ENCODE peak calls at places on chromosomes 16 and 17, in five cellular contexts. N is heart right ventricle, H is stomach, O is fibroblast of the aortic adventitia, R is HCT116. Y is an unnamed sample.

GRCh38 chr16:69311533-69312388 is 611 bp downstream of the VPS4A start:
- DNase-seq in N (no peak), H (peak), O (no peak), R (no peak), Y (no peak)

GRCh38 chr17:82297804-82298537 is 19.4 kb downstream of the CD7 start:
- DNase-seq in N (peak), H (peak), O (peak), R (no peak), Y (peak)

GRCh38 chr17:58525239-58525638 is 10.8 kb upstream of the MTMR4 start:
- DNase-seq in N (peak), H (no peak), O (peak), R (no peak), Y (no peak)

GRCh38 chr16:57984443-57985203 is 13.7 kb upstream of the CNGB1 start:
- DNase-seq in N (peak), H (peak), O (peak), R (no peak), Y (peak)

GRCh38 chr16:69931631-69932030 is 19.5 kb upstream of the CLEC18A start:
- DNase-seq in N (no peak), H (no peak), O (no peak), R (no peak), Y (no peak)

GRCh38 chr17:1839516-1839915 is 9.7 kb downstream of the RPA1 start:
- DNase-seq in N (no peak), H (no peak), O (no peak), R (no peak), Y (no peak)

GRCh38 chr16:53045554-53046250 is 7.0 kb downstream of the CHD9NB start:
- DNase-seq in N (no peak), H (peak), O (no peak), R (no peak), Y (no peak)

GRCh38 chr17:77383613-77384608 is 243.1 kb downstream of the SEC14L1 start:
- DNase-seq in N (peak), H (peak), O (no peak), R (no peak), Y (no peak)

GRCh38 chr17:80942360-80943345 is 49.0 kb upstream of the CHMP6 start:
- DNase-seq in N (peak), H (peak), O (peak), R (no peak), Y (no peak)

GRCh38 chr16:17828012-17828411 is 357.3 kb upstream of the XYLT1 start:
- DNase-seq in N (no peak), H (no peak), O (peak), R (no peak), Y (no peak)

GRCh38 chr17:59842901-59843652 is 49.7 kb downstream of the TUBD1 start:
- DNase-seq in N (no peak), H (peak), O (peak), R (peak), Y (peak)

GRCh38 chr16:85338989-85339388 is 226.7 kb upstream of the CIBAR2 start:
- DNase-seq in N (no peak), H (no peak), O (no peak), R (no peak), Y (no peak)

GRCh38 chr17:31654936-31655335 is 204.1 kb downstream of the COPRS start:
- DNase-seq in N (no peak), H (no peak), O (no peak), R (no peak), Y (no peak)

GRCh38 chr17:29449865-29450671 is 59.9 kb downstream of the TAOK1 start:
- DNase-seq in N (no peak), H (no peak), O (no peak), R (no peak), Y (no peak)

GRCh38 chr17:80476877-80477646 is 655 bp upstream of the NPTX1 start:
- DNase-seq in N (no peak), H (no peak), O (no peak), R (no peak), Y (no peak)

GRCh38 chr16:84718-85452 is 6.9 kb downstream of the MPG start:
- DNase-seq in N (peak), H (peak), O (peak), R (no peak), Y (peak)

GRCh38 chr17:33684714-33685113 is 391.6 kb upstream of the ASIC2 start:
- DNase-seq in N (no peak), H (no peak), O (no peak), R (no peak), Y (no peak)

GRCh38 chr17:32445976-32446375 is 1.7 kb downstream of the PSMD11 start:
- DNase-seq in N (no peak), H (no peak), O (peak), R (no peak), Y (no peak)

GRCh38 chr17:8869416-8869815 is 1.9 kb upstream of the PIK3R6 start:
- DNase-seq in N (no peak), H (no peak), O (no peak), R (no peak), Y (no peak)

GRCh38 chr16:13906426-13907089 is 13.4 kb upstream of the ERCC4 start:
- DNase-seq in N (no peak), H (no peak), O (no peak), R (no peak), Y (no peak)

GRCh38 chr17:67602974-67603373 is 114.8 kb upstream of the NOL11 start:
- DNase-seq in N (no peak), H (peak), O (peak), R (peak), Y (no peak)

GRCh38 chr16:9870962-9871361 is 311.3 kb downstream of the GRIN2A start:
- DNase-seq in N (no peak), H (no peak), O (no peak), R (no peak), Y (no peak)

GRCh38 chr17:74520790-74521480 is 10.3 kb downstream of the CD300LB start:
- DNase-seq in N (peak), H (peak), O (no peak), R (no peak), Y (peak)

GRCh38 chr17:82817947-82818346 is 21.9 kb downstream of the ZNF750 start:
- DNase-seq in N (no peak), H (no peak), O (no peak), R (no peak), Y (no peak)

GRCh38 chr17:45106101-45106500 is 26.2 kb downstream of the PLCD3 start:
- DNase-seq in N (no peak), H (no peak), O (no peak), R (no peak), Y (no peak)

GRCh38 chr17:79923974-79924638 is 84.9 kb upstream of the CBX4 start:
- DNase-seq in N (no peak), H (peak), O (peak), R (peak), Y (no peak)

GRCh38 chr17:354651-355556 is 2.3 kb upstream of the RPH3AL start:
- DNase-seq in N (no peak), H (no peak), O (no peak), R (no peak), Y (no peak)

GRCh38 chr16:72256398-72257048 is 84.6 kb upstream of the PMFBP1 start:
- DNase-seq in N (no peak), H (no peak), O (peak), R (no peak), Y (no peak)

GRCh38 chr17:2025220-2025621 is at the start of gene RTN4RL1:
- DNase-seq in N (peak), H (peak), O (peak), R (peak), Y (no peak)

DNA sequence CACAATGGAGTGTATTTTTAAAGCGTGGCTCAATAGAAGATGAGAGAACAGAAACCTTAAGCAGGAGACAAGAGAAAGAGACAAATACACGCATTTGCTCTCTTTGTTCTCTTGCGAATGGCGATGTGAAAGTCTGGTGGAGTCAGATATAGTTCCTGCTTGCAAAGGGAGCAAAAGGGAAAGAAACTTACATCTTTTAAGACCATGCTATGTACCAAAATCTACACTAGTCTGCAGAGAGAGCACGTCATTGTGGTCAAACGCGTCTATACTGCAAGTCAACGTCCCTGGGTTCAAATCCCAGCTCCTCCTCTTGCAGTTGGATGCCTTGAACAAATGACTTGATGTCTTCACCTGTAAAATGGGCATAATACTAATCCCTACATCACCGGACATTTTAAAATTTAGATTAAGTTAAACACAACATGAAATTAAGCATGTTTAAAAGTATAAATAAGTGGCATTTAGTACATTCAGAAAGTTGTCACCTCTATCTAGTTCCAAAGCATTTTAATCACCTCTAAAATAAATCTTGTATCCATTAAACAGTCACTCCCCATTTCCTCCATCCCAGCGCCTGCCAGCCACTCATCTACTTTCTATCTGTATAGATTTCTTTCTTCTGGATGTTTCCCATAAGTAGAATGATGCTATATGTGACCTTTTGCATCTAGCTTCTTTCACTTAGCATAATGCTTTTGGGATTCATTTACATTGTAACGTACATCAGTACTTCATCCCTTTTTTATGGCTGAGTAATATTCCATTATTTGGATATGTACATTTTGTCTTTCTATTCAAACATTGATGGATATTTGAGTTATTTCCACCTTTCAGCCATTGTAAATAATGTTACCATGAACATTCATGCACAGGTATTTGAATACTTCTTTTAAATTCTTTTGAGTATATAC is 406.9 kb downstream of the TMEM114 start:
- DNase-seq in N (no peak), H (no peak), O (no peak), R (no peak), Y (no peak)
- TF ChIP-seq CTCF in N (no peak), H (no peak), O (no peak), R (no peak), Y (no peak)

GRCh38 chr17:68734911-68735310 is 133.7 kb upstream of the FAM20A start:
- DNase-seq in N (no peak), H (no peak), O (no peak), R (no peak), Y (no peak)

GRCh38 chr17:68738044-68738443 is 136.9 kb upstream of the FAM20A start:
- DNase-seq in N (no peak), H (peak), O (peak), R (no peak), Y (no peak)

GRCh38 chr17:68740555-68741447 is 139.6 kb upstream of the FAM20A start:
- DNase-seq in N (no peak), H (no peak), O (no peak), R (no peak), Y (no peak)
- TF ChIP-seq CTCF in N (no peak), H (no peak), O (no peak), R (peak), Y (no peak)

DNA sequence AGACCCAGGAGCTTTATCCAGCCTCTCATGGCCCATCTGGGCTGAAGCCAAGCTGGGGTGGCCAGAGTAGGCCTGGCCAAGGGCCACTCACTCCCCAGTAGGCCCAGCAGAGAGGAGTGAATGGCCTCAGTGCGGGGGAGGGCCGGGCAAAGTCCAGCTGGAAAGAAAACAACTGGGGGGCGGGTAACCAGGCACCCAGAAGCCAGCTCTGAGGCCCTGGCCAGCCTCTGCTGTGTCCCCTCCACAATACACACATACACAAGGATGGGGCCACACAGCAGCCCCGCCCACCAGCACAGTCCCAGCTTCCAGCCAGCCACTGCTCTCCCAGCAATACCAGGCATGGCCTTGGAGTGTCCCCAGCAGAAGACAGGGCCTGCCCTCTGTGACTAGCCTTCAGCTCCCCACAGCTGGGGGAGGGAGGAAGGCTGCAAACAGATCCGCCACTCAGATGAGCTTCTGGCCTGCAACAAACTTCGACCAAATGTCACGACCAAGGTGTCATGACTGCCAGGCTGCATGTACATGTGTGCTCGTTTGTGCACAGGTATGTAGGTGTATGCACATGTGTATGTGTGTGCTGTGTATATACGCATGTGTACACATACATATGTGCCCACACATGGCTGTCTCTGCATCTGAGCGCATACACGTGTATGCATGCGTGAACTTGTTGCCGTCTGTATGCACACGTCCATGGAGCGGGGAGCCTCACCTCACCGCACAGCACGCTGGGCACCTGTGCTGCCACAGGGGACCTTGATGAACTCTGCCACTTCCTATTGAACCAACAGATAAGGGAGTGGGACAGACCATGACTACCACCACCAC is 5.0 kb downstream of the CARHSP1 start:
- DNase-seq in N (no peak), H (peak), O (no peak), R (no peak), Y (no peak)
- TF ChIP-seq CTCF in N (no peak), H (no peak), O (no peak), R (no peak), Y (no peak)

DNA sequence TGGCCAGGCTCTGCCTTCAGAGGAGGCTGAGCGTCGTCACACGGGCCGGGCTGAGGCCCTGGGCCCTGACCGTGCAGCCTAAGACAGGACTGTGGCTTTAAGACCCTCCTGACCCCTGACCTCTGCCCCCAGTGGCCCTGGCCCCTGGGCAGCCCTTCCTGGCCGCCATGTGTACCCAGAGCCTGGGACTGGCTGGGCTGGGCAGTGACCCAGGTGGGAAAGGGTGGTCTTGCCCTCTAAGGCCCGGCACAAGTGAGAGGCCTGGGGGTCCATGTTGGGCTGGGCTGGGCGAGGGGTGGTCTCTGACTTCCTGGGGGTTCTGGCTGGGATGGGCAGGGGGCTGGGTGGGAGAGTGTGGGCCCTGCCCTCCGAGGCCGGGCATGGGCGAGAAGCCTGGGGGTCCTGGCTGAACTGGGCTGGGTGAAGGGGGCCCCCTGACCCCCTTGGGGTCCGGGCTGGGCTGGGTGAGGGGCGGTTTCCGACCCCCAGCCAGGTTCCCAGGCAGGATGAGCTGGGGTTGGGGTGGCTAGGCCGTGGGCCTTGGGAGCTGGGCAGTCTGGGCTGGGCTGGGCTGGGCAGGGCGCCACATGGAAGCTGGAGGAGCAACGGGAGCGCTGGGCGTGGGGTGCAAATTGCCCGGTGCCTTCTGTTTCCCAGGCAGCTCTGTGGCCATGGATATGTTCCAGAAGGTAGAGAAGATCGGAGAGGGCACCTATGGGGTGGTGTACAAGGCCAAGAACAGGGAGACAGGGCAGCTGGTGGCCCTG is at the start of gene CDK3:
- DNase-seq in N (no peak), H (no peak), O (no peak), R (no peak), Y (no peak)
- TF ChIP-seq CTCF in N (no peak), H (no peak), O (no peak), R (no peak), Y (no peak)